ENCODE peak calls at places on chromosomes 12 and 14, in eight cellular contexts. O is transverse colon, D is H1, T is IMR-90, P is Peyer's patch, L is heart left ventricle, F is A549, V is ovary. U is an unnamed sample.
A peak's percentile ranks its signal among the peaks of the same experiment; 100 is the strongest.

GRCh38 chr12:23548742-23549141 is 400.7 kb downstream of the SOX5 start:
- DNase-seq in O (no peak), D (no peak), T (no peak), P (no peak), L (no peak), F (no peak), V (no peak), U (no peak)

GRCh38 chr14:33679461-33680225 is 271.2 kb downstream of the EGLN3 start:
- DNase-seq in O (no peak), D (no peak), T (peak; percentile 13), P (no peak), L (no peak), F (no peak), V (no peak), U (no peak)

GRCh38 chr12:85004199-85004598 is 31.9 kb downstream of the TSPAN19 start:
- DNase-seq in O (no peak), D (no peak), T (no peak), P (no peak), L (no peak), F (no peak), V (no peak), U (no peak)

GRCh38 chr12:121783771-121784170 is 9.7 kb downstream of the RHOF start:
- DNase-seq in O (peak; percentile 15), D (no peak), T (no peak), P (no peak), L (no peak), F (no peak), V (no peak), U (no peak)

GRCh38 chr12:25200703-25201102 is 5.7 kb downstream of the ETFRF1 start:
- DNase-seq in O (no peak), D (no peak), T (peak; percentile 77), P (no peak), L (no peak), F (no peak), V (no peak), U (no peak)

GRCh38 chr12:98883231-98883630 is 238.1 kb downstream of the APAF1 start:
- DNase-seq in O (no peak), D (no peak), T (no peak), P (no peak), L (no peak), F (no peak), V (no peak), U (no peak)

GRCh38 chr14:104927432-104927816 is 2.7 kb downstream of the PLD4 start:
- DNase-seq in O (no peak), D (no peak), T (no peak), P (no peak), L (peak; percentile 14), F (no peak), V (no peak), U (no peak)

GRCh38 chr14:68637106-68638021 is 155.5 kb downstream of the ZFP36L1 start:
- DNase-seq in O (no peak), D (peak; percentile 26), T (peak; percentile 58), P (no peak), L (peak; percentile 59), F (no peak), V (no peak), U (no peak)

GRCh38 chr14:65910108-65910507 is 497.6 kb downstream of the FUT8 start:
- DNase-seq in O (no peak), D (no peak), T (peak; percentile 28), P (no peak), L (no peak), F (peak; percentile 10), V (no peak), U (no peak)

GRCh38 chr12:123099556-123100192 is 51.2 kb downstream of the PITPNM2 start:
- DNase-seq in O (no peak), D (no peak), T (no peak), P (no peak), L (no peak), F (no peak), V (no peak), U (no peak)

GRCh38 chr12:13169255-13169654 is 27.3 kb upstream of the EMP1 start:
- DNase-seq in O (no peak), D (no peak), T (no peak), P (no peak), L (no peak), F (no peak), V (no peak), U (no peak)

GRCh38 chr12:113333111-113333750 is 1.7 kb downstream of the SLC8B1 start:
- DNase-seq in O (no peak), D (no peak), T (no peak), P (no peak), L (no peak), F (no peak), V (peak; percentile 46), U (no peak)

GRCh38 chr12:113330505-113330904 is 4.4 kb downstream of the SLC8B1 start:
- DNase-seq in O (no peak), D (no peak), T (no peak), P (no peak), L (no peak), F (no peak), V (no peak), U (no peak)

GRCh38 chr12:113333877-113334785 is 778 bp downstream of the SLC8B1 start:
- DNase-seq in O (peak; percentile 26), D (no peak), T (no peak), P (peak; percentile 29), L (no peak), F (no peak), V (peak; percentile 47), U (peak; percentile 32)

GRCh38 chr12:113332688-113333087 is 2.2 kb downstream of the SLC8B1 start:
- DNase-seq in O (no peak), D (no peak), T (no peak), P (no peak), L (no peak), F (no peak), V (no peak), U (peak; percentile 28)

DNA sequence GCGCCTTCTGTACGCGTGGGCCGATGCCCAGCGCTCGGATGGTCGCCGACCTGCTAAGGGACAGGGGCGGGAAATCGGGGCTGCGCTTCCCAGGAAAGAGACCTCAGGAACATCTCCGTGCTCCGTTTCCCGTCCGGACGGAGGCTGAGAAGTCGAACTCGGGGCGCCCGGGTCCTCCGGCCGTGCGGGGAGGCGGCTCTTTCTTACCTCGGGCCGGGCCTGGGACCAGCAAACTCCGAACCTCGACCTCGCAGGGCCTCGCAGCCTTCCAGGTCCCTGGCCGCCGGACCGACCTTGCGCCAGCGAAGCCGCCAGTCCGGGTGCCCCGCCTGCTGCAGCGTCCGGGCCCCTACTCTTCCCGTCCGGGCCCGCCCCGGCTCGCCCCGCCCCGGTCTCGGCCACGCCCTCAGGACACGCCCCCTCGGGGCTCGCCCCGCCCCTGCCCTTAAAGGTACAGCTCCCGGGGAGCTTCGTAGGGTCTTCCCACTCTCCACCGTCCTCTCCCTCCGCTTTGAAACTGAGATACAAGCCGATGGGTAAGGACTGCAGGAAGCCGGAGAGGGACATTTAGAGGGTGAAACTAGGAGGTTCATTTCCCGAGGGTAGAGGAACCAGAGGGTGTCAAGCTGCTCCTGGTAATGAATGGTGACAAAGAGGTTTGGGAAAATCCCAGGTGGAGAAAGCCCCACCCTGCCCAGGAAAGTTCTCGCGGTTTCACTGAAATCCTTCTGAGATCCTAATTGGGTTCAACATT is at the start of gene SLC8B1:
- DNase-seq in O (peak; percentile 92), D (peak; percentile 99), T (peak; percentile 57), P (peak; percentile 85), L (peak; percentile 90), F (peak; percentile 86), V (peak; percentile 96), U (peak; percentile 90)
- TF ChIP-seq POLR2A in O (peak; percentile 95), D (peak; percentile 87), T (peak; percentile 69), P (peak; percentile 91), L (no peak), F (peak; percentile 96), V (peak; percentile 92), U (peak; percentile 76)

GRCh38 chr12:43551971-43552559 is at the start of gene ADAMTS20:
- DNase-seq in O (no peak), D (peak; percentile 90), T (peak; percentile 3), P (no peak), L (no peak), F (no peak), V (no peak), U (peak; percentile 43)
- H3K4me3 ChIP-seq in O (no peak within 1 kb of the TSS), D (peak within 1 kb of the TSS; percentile 52), T (peak within 1 kb of the TSS; percentile 22), P (no peak within 1 kb of the TSS), L (no peak within 1 kb of the TSS), F (no peak within 1 kb of the TSS), V (no peak within 1 kb of the TSS), U (peak within 1 kb of the TSS; percentile 40)

GRCh38 chr14:60736494-60736893 is 1.9 kb downstream of the MNAT1 start:
- DNase-seq in O (no peak), D (no peak), T (peak; percentile 80), P (no peak), L (no peak), F (no peak), V (no peak), U (no peak)

GRCh38 chr14:60732840-60733483 is 1.6 kb upstream of the MNAT1 start:
- DNase-seq in O (no peak), D (no peak), T (no peak), P (no peak), L (no peak), F (no peak), V (no peak), U (no peak)

GRCh38 chr14:60738843-60739508 is 4.4 kb downstream of the MNAT1 start:
- DNase-seq in O (no peak), D (no peak), T (no peak), P (no peak), L (no peak), F (no peak), V (no peak), U (peak; percentile 73)

GRCh38 chr14:60734465-60735242 is at the start of gene MNAT1:
- DNase-seq in O (peak; percentile 71), D (peak; percentile 92), T (peak; percentile 88), P (peak; percentile 62), L (peak; percentile 74), F (peak; percentile 56), V (peak; percentile 83), U (peak; percentile 85)
- TF ChIP-seq POLR2A in O (peak; percentile 20), D (peak; percentile 95), T (peak; percentile 63), P (no peak), L (no peak), F (peak; percentile 74), V (peak; percentile 38), U (no peak)

GRCh38 chr14:37566811-37567371 is 28.2 kb downstream of the FOXA1 start:
- DNase-seq in O (no peak), D (no peak), T (no peak), P (no peak), L (no peak), F (no peak), V (no peak), U (no peak)

GRCh38 chr14:37563189-37563588 is 31.9 kb downstream of the FOXA1 start:
- DNase-seq in O (no peak), D (no peak), T (no peak), P (no peak), L (no peak), F (no peak), V (no peak), U (no peak)

GRCh38 chr14:37569729-37570128 is 25.3 kb downstream of the FOXA1 start:
- DNase-seq in O (no peak), D (no peak), T (no peak), P (no peak), L (no peak), F (no peak), V (no peak), U (no peak)

GRCh38 chr14:37571391-37571790 is 23.7 kb downstream of the FOXA1 start:
- DNase-seq in O (no peak), D (no peak), T (no peak), P (no peak), L (no peak), F (no peak), V (no peak), U (no peak)

DNA sequence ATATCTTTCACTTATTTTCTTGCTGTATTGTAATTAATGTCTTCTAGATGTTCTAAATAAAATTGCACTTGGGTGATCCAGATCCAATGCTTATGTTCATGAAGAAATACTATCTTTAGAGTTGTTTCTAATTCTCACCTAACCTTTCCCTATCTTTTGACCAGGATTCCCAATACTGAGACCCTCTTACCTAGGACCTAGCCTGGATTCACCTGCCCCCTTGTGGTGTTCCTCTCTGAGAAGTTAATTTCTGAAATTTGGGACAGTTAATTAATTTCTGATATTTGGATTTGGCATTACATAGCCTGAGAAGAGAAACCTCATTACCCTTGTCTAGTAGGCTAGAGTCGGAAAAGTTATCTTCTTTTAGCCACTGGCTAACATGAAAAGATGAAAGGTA is 29.5 kb downstream of the FOXA1 start:
- DNase-seq in O (no peak), D (no peak), T (no peak), P (no peak), L (no peak), F (no peak), V (no peak), U (no peak)
- H3K4me3 ChIP-seq in O (peak overlapping the region; percentile 19), D (no peak overlapping the region), T (no peak overlapping the region), P (no peak overlapping the region), L (no peak overlapping the region), F (no peak overlapping the region), V (no peak overlapping the region), U (no peak overlapping the region)

U was measured in testis.